ENCODE peak calls at places on chromosomes 2 and 18, in seven cellular contexts. J is spleen, B is mesenchymal stem cell, A is PC-3, P is HCT116, Q is GM23248, Z is uterus. D is an unnamed sample. For H3K4me1, the result is how much of the 10 kb centered on the place peaks cover.

GRCh38 chr2:102277202-102277700 is 34.1 kb upstream of the IL1RL1 start:
- DNase-seq in B (no peak), Q (no peak), J (no peak), Z (no peak), P (no peak), A (no peak), D (no peak)

GRCh38 chr2:79039944-79040343 is 14.4 kb downstream of the REG3G start:
- DNase-seq in P (no peak), B (no peak), Q (no peak), Z (no peak), J (no peak), A (no peak), D (no peak)

GRCh38 chr2:25473758-25474335 is 132.1 kb upstream of the DNMT3A start:
- DNase-seq in Q (no peak), P (no peak), A (no peak), J (no peak), Z (no peak), B (no peak), D (no peak)

GRCh38 chr2:182897137-182897536 is 30.7 kb upstream of the FRZB start:
- DNase-seq in J (no peak), Q (peak), P (no peak), A (no peak), Z (no peak), B (peak), D (no peak)

GRCh38 chr2:63849381-63850203 is 7.9 kb downstream of the UGP2 start:
- DNase-seq in A (no peak), Q (peak), P (no peak), J (no peak), B (no peak), Z (no peak), D (no peak)

GRCh38 chr2:26537069-26537825 is 59.3 kb upstream of the OTOF start:
- DNase-seq in Q (no peak), P (no peak), Z (no peak), A (no peak), J (peak), B (no peak), D (no peak)

GRCh38 chr18:79600141-79600540 is 79.5 kb upstream of the CTDP1 start:
- DNase-seq in P (no peak), Q (no peak), J (peak), A (no peak), B (no peak), Z (peak), D (no peak)

GRCh38 chr2:197286805-197287595 is 23.6 kb downstream of the ANKRD44 start:
- DNase-seq in J (no peak), B (peak), Z (peak), P (no peak), A (peak), Q (peak), D (peak)

GRCh38 chr2:237673130-237673921 is 45.9 kb downstream of the LRRFIP1 start:
- DNase-seq in B (peak), Q (peak), P (peak), J (peak), Z (no peak), A (peak), D (peak)

GRCh38 chr2:201261911-201262310 is 1.6 kb downstream of the CASP8 start:
- DNase-seq in J (no peak), B (no peak), Q (no peak), A (no peak), Z (no peak), P (no peak), D (no peak)

GRCh38 chr18:80244956-80245730 is 2.2 kb downstream of the PARD6G start:
- DNase-seq in B (no peak), A (no peak), Z (no peak), P (no peak), Q (no peak), J (no peak), D (no peak)

GRCh38 chr18:8354304-8354703 is 254.9 kb upstream of the RAB12 start:
- DNase-seq in J (no peak), A (no peak), Z (no peak), P (no peak), B (no peak), Q (no peak), D (no peak)

GRCh38 chr18:58303363-58303762 is 259.3 kb downstream of the NEDD4L start:
- DNase-seq in B (no peak), A (no peak), J (no peak), Z (no peak), Q (no peak), P (no peak), D (no peak)

GRCh38 chr2:86274918-86275275 is 62.5 kb downstream of the REEP1 start:
- DNase-seq in J (no peak), A (no peak), Q (no peak), P (no peak), B (peak), Z (no peak), D (no peak)

GRCh38 chr18:11995445-11996189 is 14.3 kb downstream of the IMPA2 start:
- DNase-seq in Z (peak), A (peak), B (peak), Q (peak), P (peak), J (peak), D (peak)

GRCh38 chr2:114515901-114516300 is 73.5 kb downstream of the DPP10 start:
- DNase-seq in Z (no peak), J (no peak), A (no peak), Q (no peak), B (no peak), P (no peak), D (no peak)

GRCh38 chr2:46689993-46690392 is 210.6 kb downstream of the TMEM247 start:
- DNase-seq in Z (no peak), Q (peak), B (peak), A (no peak), P (no peak), J (no peak), D (no peak)

GRCh38 chr18:74582642-74583041 is 15.0 kb upstream of the ZNF407 start:
- DNase-seq in P (no peak), Z (no peak), Q (no peak), A (no peak), J (no peak), B (no peak), D (no peak)

GRCh38 chr2:501667-502066 is 175.5 kb downstream of the TMEM18 start:
- DNase-seq in Q (no peak), Z (no peak), B (no peak), J (no peak), P (no peak), A (no peak), D (no peak)

GRCh38 chr2:100247256-100248043 is 74.9 kb downstream of the LONRF2 start:
- DNase-seq in B (no peak), J (peak), Z (no peak), Q (no peak), P (no peak), A (no peak), D (no peak)

GRCh38 chr2:157468931-157469708 is 25.2 kb upstream of the CYTIP start:
- DNase-seq in J (no peak), B (peak), A (peak), P (no peak), Q (peak), Z (no peak), D (no peak)

GRCh38 chr2:8475349-8476045 is 206.4 kb upstream of the ID2 start:
- DNase-seq in Q (no peak), A (peak), B (no peak), P (no peak), Z (no peak), J (no peak), D (no peak)

GRCh38 chr2:233464531-233465240 is 101.9 kb downstream of the USP40 start:
- DNase-seq in J (peak), Q (no peak), Z (no peak), P (no peak), B (no peak), A (no peak), D (no peak)

GRCh38 chr2:164697688-164698290 is 76.5 kb upstream of the GRB14 start:
- DNase-seq in J (no peak), Z (no peak), B (peak), P (peak), A (peak), Q (peak), D (no peak)

GRCh38 chr2:132550945-132551344 is 119.1 kb downstream of the LYPD1 start:
- DNase-seq in P (no peak), B (no peak), A (no peak), J (no peak), Z (no peak), Q (no peak), D (no peak)

GRCh38 chr18:33113421-33113820 is 327.1 kb downstream of the CCDC178 start:
- DNase-seq in Q (no peak), Z (no peak), A (no peak), J (no peak), B (no peak), P (no peak), D (no peak)

GRCh38 chr2:57397550-57398360 is 648.9 kb upstream of the VRK2 start:
- DNase-seq in Q (no peak), A (no peak), P (no peak), B (no peak), Z (no peak), J (no peak), D (no peak)

GRCh38 chr18:37284260-37284659 is 281.3 kb downstream of the CELF4 start:
- DNase-seq in Z (no peak), Q (no peak), P (no peak), A (no peak), B (no peak), J (no peak), D (no peak)

GRCh38 chr2:233399306-233400225 is 45.3 kb downstream of the DGKD start:
- DNase-seq in Q (no peak), P (no peak), A (no peak), B (no peak), Z (no peak), J (no peak), D (no peak)

GRCh38 chr2:227813562-227814353 is at the start of gene CCL20:
- DNase-seq in A (no peak), P (no peak), J (no peak), Z (no peak), Q (no peak), B (peak), D (no peak)

GRCh38 chr2:9310390-9310789 is 103.8 kb downstream of the ASAP2 start:
- DNase-seq in J (no peak), A (peak), P (no peak), Z (peak), B (peak), Q (peak), D (no peak)

GRCh38 chr2:106010818-106011355 is 183.2 kb downstream of the UXS1 start:
- DNase-seq in P (no peak), A (no peak), Z (no peak), B (no peak), Q (no peak), J (no peak), D (no peak)

GRCh38 chr2:128608911-128609880 is 290.5 kb upstream of the HS6ST1 start:
- DNase-seq in P (no peak), Z (no peak), B (no peak), Q (no peak), J (peak), A (no peak), D (no peak)

GRCh38 chr2:105454801-105455485 is 56.1 kb upstream of the FHL2 start:
- DNase-seq in J (no peak), Z (no peak), P (peak), Q (peak), A (peak), B (peak), D (no peak)

GRCh38 chr2:50347355-50348044 is 684.4 kb downstream of the NRXN1 start:
- DNase-seq in A (no peak), Z (no peak), P (no peak), B (peak), J (peak), Q (peak), D (no peak)

GRCh38 chr2:20491739-20492531 is 45.1 kb downstream of the RHOB start:
- DNase-seq in P (peak), Z (no peak), J (no peak), Q (no peak), B (peak), A (no peak), D (no peak)

GRCh38 chr2:181306785-181307184 is 150.4 kb upstream of the ITGA4 start:
- DNase-seq in J (no peak), P (no peak), B (peak), Z (no peak), Q (no peak), A (peak), D (no peak)

GRCh38 chr2:132754867-132755472 is 85.0 kb upstream of the LYPD1 start:
- DNase-seq in J (no peak), P (no peak), Q (no peak), B (no peak), A (no peak), Z (no peak), D (no peak)

GRCh38 chr18:52652451-52652850 is 312.5 kb downstream of the DCC start:
- DNase-seq in Q (no peak), Z (no peak), A (no peak), B (no peak), J (no peak), P (no peak), D (no peak)

GRCh38 chr2:27651056-27651455 is 12.4 kb downstream of the SUPT7L start:
- DNase-seq in Z (no peak), J (no peak), B (no peak), P (no peak), Q (no peak), A (no peak), D (no peak)
- H3K4me1 ChIP-seq in Z (under half), J (under half), B (under half), P (under half), Q (under half), A (under half), D (under half)

GRCh38 chr2:44951714-44952113 is 10.2 kb downstream of the SIX3 start:
- DNase-seq in B (no peak), Z (no peak), A (no peak), J (no peak), P (no peak), Q (peak), D (no peak)

GRCh38 chr2:44948565-44949328 is 7.2 kb downstream of the SIX3 start:
- DNase-seq in Z (no peak), Q (no peak), B (no peak), A (no peak), P (no peak), J (peak), D (no peak)

GRCh38 chr2:44951124-44951523 is 9.6 kb downstream of the SIX3 start:
- DNase-seq in Z (no peak), B (no peak), J (peak), P (no peak), A (no peak), Q (no peak), D (no peak)

GRCh38 chr2:44950646-44951045 is 9.1 kb downstream of the SIX3 start:
- DNase-seq in P (no peak), J (no peak), Z (no peak), Q (no peak), B (no peak), A (no peak), D (no peak)

GRCh38 chr2:44949329-44950151 is 8.0 kb downstream of the SIX3 start:
- DNase-seq in J (peak), Q (peak), B (peak), Z (no peak), P (no peak), A (no peak), D (no peak)
- H3K4me1 ChIP-seq in J (under half), Q (under half), B (under half), Z (under half), P (under half), A (under half), D (under half)

GRCh38 chr2:109480486-109481195 is 133.1 kb downstream of the SEPTIN10 start:
- DNase-seq in J (peak), A (no peak), P (no peak), B (no peak), Q (no peak), Z (no peak), D (no peak)

GRCh38 chr2:109482371-109482841 is 131.4 kb downstream of the SEPTIN10 start:
- DNase-seq in P (no peak), Z (peak), Q (no peak), B (no peak), J (peak), A (no peak), D (no peak)

GRCh38 chr2:109479804-109480203 is 134.0 kb downstream of the SEPTIN10 start:
- DNase-seq in J (peak), P (no peak), A (no peak), Z (no peak), Q (no peak), B (no peak), D (no peak)

GRCh38 chr2:109481599-109481998 is 132.2 kb downstream of the SEPTIN10 start:
- DNase-seq in Z (no peak), J (peak), P (no peak), B (no peak), A (no peak), Q (no peak), D (no peak)

DNA sequence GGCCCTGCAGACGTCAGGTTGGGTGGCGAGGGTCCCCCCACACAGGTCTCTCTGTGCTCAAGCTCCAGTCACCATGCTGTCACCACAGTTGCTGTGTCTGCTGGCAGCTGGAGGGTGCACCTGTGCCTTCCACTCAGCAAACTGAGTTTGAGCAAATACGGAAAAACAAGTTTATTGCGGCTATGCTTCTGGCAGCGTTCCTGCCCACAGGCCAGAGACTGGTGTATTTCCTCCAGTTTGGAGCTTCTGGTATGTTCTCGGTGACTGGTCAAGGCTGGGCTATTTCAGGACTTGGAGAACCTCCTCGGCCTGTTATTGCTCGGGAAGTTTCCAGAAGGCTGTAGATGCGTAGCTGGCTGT is 132.6 kb downstream of the SEPTIN10 start:
- DNase-seq in P (no peak), J (peak), A (peak), Z (no peak), Q (no peak), B (no peak), D (peak)
- H3K4me1 ChIP-seq in P (under half), J (under half), A (under half), Z (under half), Q (under half), B (under half), D (under half)

DNA sequence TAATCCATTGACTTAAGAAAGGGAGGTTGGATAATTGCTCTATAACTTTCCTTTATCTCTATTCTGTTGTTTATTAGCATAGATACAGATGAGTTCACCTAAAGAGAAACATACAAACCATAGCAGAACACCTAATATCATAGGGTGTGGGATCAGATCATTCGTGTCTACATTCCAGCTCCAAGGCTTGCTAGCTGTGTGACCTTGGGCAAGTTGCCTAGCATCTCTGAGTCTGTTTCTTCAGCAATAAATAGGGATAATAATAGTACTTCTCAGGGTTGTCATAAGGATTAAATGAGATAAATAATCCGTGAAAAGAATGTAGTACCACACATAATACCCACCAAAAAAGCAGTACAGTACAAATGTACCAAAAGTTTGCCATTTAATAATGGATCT is 126.2 kb downstream of the PLB1 start:
- DNase-seq in J (no peak), B (no peak), Z (no peak), A (no peak), P (no peak), Q (no peak), D (no peak)
- H3K4me1 ChIP-seq in J (half or more), B (under half), Z (under half), A (half or more), P (under half), Q (under half), D (under half)

GRCh38 chr2:134177351-134177931 is 76.4 kb upstream of the MGAT5 start:
- DNase-seq in B (no peak), Q (peak), P (no peak), J (no peak), Z (no peak), A (no peak), D (peak)
- H3K4me1 ChIP-seq in B (under half), Q (under half), P (under half), J (half or more), Z (under half), A (under half), D (under half)

GRCh38 chr2:150476213-150476740 is 11.2 kb downstream of the RND3 start:
- DNase-seq in Z (no peak), B (peak), Q (no peak), J (no peak), P (no peak), A (peak), D (no peak)
- H3K4me1 ChIP-seq in Z (under half), B (under half), Q (half or more), J (under half), P (half or more), A (half or more), D (under half)

GRCh38 chr2:148650881-148651280 is 6.3 kb downstream of the EPC2 start:
- DNase-seq in J (no peak), B (no peak), Q (no peak), Z (no peak), P (no peak), A (no peak), D (no peak)

GRCh38 chr2:148656516-148656915 is 12.0 kb downstream of the EPC2 start:
- DNase-seq in Z (no peak), Q (no peak), P (no peak), A (no peak), B (no peak), J (no peak), D (no peak)

GRCh38 chr2:148654414-148654813 is 9.9 kb downstream of the EPC2 start:
- DNase-seq in P (no peak), J (no peak), Z (no peak), B (no peak), A (no peak), Q (no peak), D (no peak)

GRCh38 chr2:148651972-148652371 is 7.4 kb downstream of the EPC2 start:
- DNase-seq in B (no peak), Z (no peak), P (no peak), A (no peak), J (no peak), Q (no peak), D (no peak)

GRCh38 chr2:148653437-148653836 is 8.9 kb downstream of the EPC2 start:
- DNase-seq in J (no peak), P (no peak), Q (no peak), Z (no peak), B (peak), A (no peak), D (no peak)
- H3K4me1 ChIP-seq in J (half or more), P (under half), Q (under half), Z (under half), B (under half), A (under half), D (under half)